ENCODE peak calls at places on chromosomes 13 and 19, in four cellular contexts. V is Peyer's patch, E is HL-60, I is HFF-Myc. G is an unnamed sample.
A peak's percentile ranks its signal among the peaks of the same experiment; 100 is the strongest.

GRCh38 chr19:53177986-53178385 is 15.2 kb downstream of the ZNF665 start:
- DNase-seq in V (no peak), E (no peak), I (no peak), G (no peak)

GRCh38 chr13:35621989-35622388 is 145.5 kb upstream of the MAB21L1 start:
- DNase-seq in V (no peak), E (no peak), I (no peak), G (no peak)

GRCh38 chr13:23824355-23824754 is 64.8 kb downstream of the MIPEP start:
- DNase-seq in V (no peak), E (no peak), I (no peak), G (no peak)

GRCh38 chr13:29954082-29955043 is 103.9 kb upstream of the UBL3 start:
- DNase-seq in V (peak; percentile 78), E (no peak), I (no peak), G (no peak)

GRCh38 chr19:34926685-34927375 is at the start of gene ZNF30:
- DNase-seq in V (peak; percentile 95), E (peak; percentile 82), I (peak; percentile 56), G (peak; percentile 76)

GRCh38 chr19:46350758-46351159 is 3.9 kb downstream of the PPP5C start:
- DNase-seq in V (peak; percentile 70), E (peak; percentile 75), I (no peak), G (no peak)

GRCh38 chr19:18450021-18450933 is 12.3 kb upstream of the ISYNA1 start:
- DNase-seq in V (no peak), E (no peak), I (no peak), G (no peak)

GRCh38 chr19:4429266-4430200 is 27.1 kb downstream of the CHAF1A start:
- DNase-seq in V (no peak), E (no peak), I (no peak), G (no peak)

GRCh38 chr13:46614582-46614981 is 61.6 kb downstream of the LRCH1 start:
- DNase-seq in V (no peak), E (no peak), I (no peak), G (no peak)

GRCh38 chr19:30675086-30675485 is 302.9 kb downstream of the ZNF536 start:
- DNase-seq in V (no peak), E (no peak), I (no peak), G (no peak)

GRCh38 chr13:72757792-72758535 is 23.7 kb downstream of the DIS3 start:
- DNase-seq in V (no peak), E (no peak), I (no peak), G (no peak)

GRCh38 chr19:30046522-30046921 is 104.5 kb downstream of the URI1 start:
- DNase-seq in V (no peak), E (no peak), I (no peak), G (no peak)

GRCh38 chr19:18437481-18438330 is at the start of gene ISYNA1:
- DNase-seq in V (peak; percentile 86), E (no peak), I (no peak), G (no peak)

GRCh38 chr13:48448963-48449614 is 36.2 kb upstream of the LPAR6 start:
- DNase-seq in V (no peak), E (peak; percentile 22), I (no peak), G (no peak)

GRCh38 chr13:43171489-43171888 is 148.1 kb downstream of the DNAJC15 start:
- DNase-seq in V (no peak), E (no peak), I (no peak), G (no peak)

GRCh38 chr13:40527914-40528313 is 138.5 kb downstream of the FOXO1 start:
- DNase-seq in V (no peak), E (no peak), I (no peak), G (no peak)

GRCh38 chr19:29193116-29193515 is 19.8 kb downstream of the UQCRFS1 start:
- DNase-seq in V (no peak), E (peak; percentile 7), I (no peak), G (no peak)

GRCh38 chr13:27374126-27374613 is 50.2 kb upstream of the GTF3A start:
- DNase-seq in V (peak; percentile 80), E (no peak), I (no peak), G (no peak)

GRCh38 chr13:113808058-113808834 is 49.2 kb downstream of the TMEM255B start:
- DNase-seq in V (no peak), E (no peak), I (no peak), G (no peak)

GRCh38 chr13:46097015-46097414 is 7.8 kb downstream of the CPB2 start:
- DNase-seq in V (no peak), E (no peak), I (no peak), G (no peak)

GRCh38 chr13:23350009-23350408 is 83.5 kb downstream of the SACS start:
- DNase-seq in V (no peak), E (no peak), I (no peak), G (peak; percentile 56)

GRCh38 chr19:44749318-44749717 is 810 bp downstream of the BCL3 start:
- DNase-seq in V (peak; percentile 45), E (no peak), I (no peak), G (no peak)
- H3K4me3 ChIP-seq in V (peak overlapping the region; percentile 75), E (peak overlapping the region; percentile 58), I (peak overlapping the region; percentile 57), G (peak overlapping the region; percentile 74)

GRCh38 chr19:31892060-31892459 is 453.4 kb upstream of the ZNF507 start:
- DNase-seq in V (no peak), E (no peak), I (no peak), G (no peak)
- H3K4me3 ChIP-seq in V (no peak overlapping the region), E (no peak overlapping the region), I (no peak overlapping the region), G (no peak overlapping the region)

DNA sequence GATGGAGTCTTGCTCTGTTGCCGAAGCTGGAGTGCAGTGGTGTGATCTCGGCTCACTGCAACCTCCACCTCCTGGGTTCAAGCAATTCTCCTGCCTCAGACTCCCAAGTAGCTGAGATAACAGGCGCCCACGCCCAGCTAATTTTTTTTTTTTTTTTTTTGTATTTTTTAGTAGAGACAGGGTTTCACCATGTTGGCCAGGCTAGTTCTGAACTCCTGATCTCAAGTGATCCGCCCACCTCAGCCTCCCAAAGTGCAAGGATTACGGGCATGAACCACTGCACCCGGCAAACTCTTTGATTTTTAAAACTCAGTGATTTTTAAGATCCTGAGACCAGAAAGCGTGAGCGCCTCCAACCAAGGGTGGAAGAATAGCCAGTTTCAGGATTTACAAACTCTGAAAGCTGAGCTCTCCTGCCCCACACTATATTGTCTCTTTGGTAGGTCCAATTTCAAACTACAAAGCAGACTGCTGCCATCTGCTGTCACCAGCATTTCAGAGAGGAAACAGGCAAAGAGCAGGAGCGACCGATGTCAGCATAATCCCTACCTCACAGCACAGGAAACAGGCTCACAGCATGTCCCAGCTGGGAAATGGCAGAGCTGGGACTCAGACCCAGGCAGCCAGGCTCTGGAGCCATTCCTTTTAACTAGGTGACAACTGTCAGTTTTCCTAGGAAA is 9.2 kb downstream of the NOSIP start:
- DNase-seq in V (peak; percentile 74), E (peak; percentile 34), I (no peak), G (no peak)
- H3K4me3 ChIP-seq in V (no peak overlapping the region), E (no peak overlapping the region), I (no peak overlapping the region), G (no peak overlapping the region)

DNA sequence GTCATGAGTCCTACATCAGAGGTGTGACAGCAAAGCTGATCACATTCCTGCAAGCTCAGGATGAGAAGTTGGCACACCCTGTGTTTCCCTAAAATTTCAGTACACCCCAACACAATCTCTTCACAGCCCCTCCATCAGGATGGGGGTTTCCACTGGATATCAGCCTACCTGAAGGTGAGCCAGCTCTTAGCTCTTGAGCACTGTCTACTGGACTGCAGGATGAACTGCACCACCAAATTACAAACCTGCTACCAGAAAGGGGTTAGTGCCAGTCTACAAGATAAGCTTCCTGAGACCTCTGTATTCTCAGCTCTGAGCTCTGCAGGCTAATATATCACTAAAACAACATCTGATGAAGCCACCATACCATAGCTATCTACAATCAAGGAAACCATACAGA is 1616.2 kb upstream of the SPRY2 start:
- DNase-seq in V (no peak), E (no peak), I (no peak), G (no peak)
- H3K4me3 ChIP-seq in V (no peak overlapping the region), E (no peak overlapping the region), I (no peak overlapping the region), G (no peak overlapping the region)

DNA sequence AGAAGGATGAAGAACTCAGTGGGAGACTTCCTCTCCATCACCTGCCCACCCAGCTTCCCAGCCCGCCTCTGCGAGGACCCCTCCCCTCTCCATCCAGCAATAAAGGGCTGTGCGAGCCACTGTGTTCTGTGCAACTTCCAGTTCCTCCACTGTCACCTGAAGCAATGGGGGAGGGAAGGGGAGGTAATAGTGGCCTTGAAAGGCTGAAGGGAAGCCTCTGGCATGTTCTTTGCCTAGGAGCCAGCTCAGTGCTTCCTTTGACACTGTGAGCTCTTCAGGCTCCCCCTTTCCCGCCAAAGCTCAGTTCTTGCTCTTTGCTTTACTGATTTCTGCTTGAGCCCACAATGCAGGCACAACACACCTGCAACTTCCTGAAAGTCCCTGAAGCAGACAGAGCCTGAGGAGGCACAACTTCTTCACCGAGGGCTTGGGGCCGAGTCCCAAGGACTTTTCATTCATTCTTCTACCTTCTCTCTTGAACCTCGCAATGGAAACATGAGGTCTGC is 73.2 kb upstream of the DOCK9 start:
- DNase-seq in V (no peak), E (no peak), I (no peak), G (no peak)
- H3K4me3 ChIP-seq in V (no peak overlapping the region), E (no peak overlapping the region), I (no peak overlapping the region), G (no peak overlapping the region)

DNA sequence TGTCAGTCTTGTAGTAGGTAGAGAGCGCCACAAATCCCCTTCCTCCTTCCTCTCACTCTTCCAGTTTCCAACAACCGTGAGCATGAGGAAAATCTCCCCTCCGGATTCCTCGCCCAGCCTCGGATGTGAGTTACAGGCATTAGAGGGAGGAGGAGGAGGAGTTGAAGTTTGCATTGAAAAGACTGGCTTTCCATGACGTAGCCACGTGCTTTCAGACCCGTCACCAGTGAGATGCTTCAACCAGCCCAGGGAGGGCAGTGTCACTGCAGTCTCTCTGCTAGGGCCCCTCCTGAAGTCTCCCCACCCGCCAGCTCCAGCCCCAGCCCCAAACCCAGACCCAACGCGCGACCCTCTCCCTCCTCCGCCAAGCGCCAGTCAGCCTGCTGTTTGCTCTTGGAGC is 444 bp upstream of the FGF14 start:
- DNase-seq in V (peak; percentile 46), E (no peak), I (no peak), G (peak; percentile 14)
- H3K4me3 ChIP-seq in V (peak overlapping the region; percentile 9), E (no peak overlapping the region), I (no peak overlapping the region), G (peak overlapping the region; percentile 21)

GRCh38 chr19:2494084-2494446 is 18.1 kb downstream of the GADD45B start:
- DNase-seq in V (peak; percentile 49), E (no peak), I (no peak), G (no peak)
- H3K4me3 ChIP-seq in V (no peak overlapping the region), E (peak overlapping the region; percentile 51), I (peak overlapping the region; percentile 51), G (peak overlapping the region; percentile 31)

GRCh38 chr19:32917612-32917996 is 48.0 kb upstream of the SLC7A9 start:
- DNase-seq in V (no peak), E (no peak), I (no peak), G (no peak)
- H3K4me3 ChIP-seq in V (no peak overlapping the region), E (no peak overlapping the region), I (no peak overlapping the region), G (no peak overlapping the region)

DNA sequence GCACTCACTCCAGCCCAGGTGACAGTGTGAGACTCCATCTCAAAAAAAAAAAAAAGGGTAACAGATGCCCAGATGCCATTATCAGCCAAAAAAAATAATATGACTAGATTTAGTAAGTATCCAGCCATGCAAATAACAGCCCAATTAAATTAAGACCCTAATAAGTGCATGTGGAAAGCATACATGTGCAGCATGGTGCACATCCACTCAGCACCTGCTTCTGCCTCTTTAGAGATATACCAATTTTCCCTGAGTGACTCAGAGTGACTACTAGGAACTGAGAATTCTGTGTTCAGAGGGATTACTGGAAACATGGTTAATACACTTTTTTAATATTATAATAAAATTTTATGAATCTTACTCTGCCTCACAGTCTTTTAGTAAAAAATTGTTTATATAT is 29.8 kb upstream of the ZNF675 start:
- DNase-seq in V (no peak), E (no peak), I (no peak), G (no peak)
- H3K4me3 ChIP-seq in V (no peak overlapping the region), E (no peak overlapping the region), I (no peak overlapping the region), G (no peak overlapping the region)

G was measured in kidney epithelial cell.